ENCODE peak calls at places on chromosomes 16 and 17, in five cellular contexts. B, L, G, V and H are unnamed samples.

GRCh38 chr16:53414381-53414780 is 19.9 kb upstream of the RBL2 start:
- DNase-seq in B (no peak), L (no peak), G (no peak), V (no peak), H (no peak)

GRCh38 chr17:82930043-82930923 is 90.5 kb upstream of the ZNF750 start:
- DNase-seq in B (no peak), L (no peak), G (no peak), V (no peak), H (peak; percentile 22)

GRCh38 chr17:9676084-9676483 is 30.8 kb downstream of the USP43 start:
- DNase-seq in B (no peak), L (no peak), G (no peak), V (no peak), H (no peak)

GRCh38 chr17:6556121-6557039 is at the start of gene PITPNM3:
- DNase-seq in B (no peak), L (no peak), G (no peak), V (peak; percentile 39), H (no peak)

GRCh38 chr17:8438441-8438840 is 2.8 kb downstream of the NDEL1 start:
- DNase-seq in B (no peak), L (no peak), G (no peak), V (no peak), H (no peak)

GRCh38 chr16:23836078-23836403 is 258 bp downstream of the PRKCB start:
- DNase-seq in B (no peak), L (peak; percentile 33), G (no peak), V (no peak), H (no peak)

GRCh38 chr17:49260922-49261291 is 30.3 kb upstream of the PHOSPHO1 start:
- DNase-seq in B (peak; percentile 12), L (no peak), G (no peak), V (no peak), H (no peak)

GRCh38 chr17:36918260-36918691 is 19.0 kb upstream of the LHX1 start:
- DNase-seq in B (no peak), L (peak; percentile 67), G (no peak), V (no peak), H (no peak)

GRCh38 chr17:43356450-43356849 is 42.3 kb upstream of the ARL4D start:
- DNase-seq in B (no peak), L (no peak), G (no peak), V (no peak), H (no peak)

GRCh38 chr17:43350888-43351361 is 47.9 kb upstream of the ARL4D start:
- DNase-seq in B (no peak), L (no peak), G (no peak), V (no peak), H (no peak)

GRCh38 chr17:43351686-43352085 is 47.1 kb upstream of the ARL4D start:
- DNase-seq in B (no peak), L (no peak), G (no peak), V (no peak), H (no peak)

GRCh38 chr17:43352579-43352978 is 46.2 kb upstream of the ARL4D start:
- DNase-seq in B (no peak), L (no peak), G (no peak), V (no peak), H (no peak)

DNA sequence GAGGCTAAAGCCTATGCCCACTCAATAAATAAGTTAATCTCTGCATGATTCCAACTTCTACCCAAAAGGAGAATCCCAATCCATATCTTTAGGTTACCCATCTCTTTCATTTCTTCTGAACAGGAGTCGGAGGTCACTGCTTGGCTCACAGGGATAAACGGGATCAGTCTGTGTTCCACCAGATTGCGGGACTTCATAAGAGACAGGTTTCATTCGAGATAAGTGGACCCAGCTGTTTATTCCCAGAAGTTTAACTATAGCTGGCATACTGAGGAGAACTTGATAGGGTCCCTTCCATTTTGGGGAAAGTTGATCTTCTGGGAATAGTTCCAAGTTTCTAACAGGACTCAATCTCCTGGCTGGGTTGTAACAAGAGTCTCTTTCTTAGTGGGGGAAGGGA is 45.4 kb upstream of the ARL4D start:
- DNase-seq in B (no peak), L (no peak), G (no peak), V (no peak), H (no peak)
- H3K27ac ChIP-seq in B (no peak overlapping the region), L (no peak overlapping the region), G (no peak overlapping the region), V (no peak overlapping the region), H (no peak overlapping the region)

GRCh38 chr17:77490361-77491183 is 349.8 kb downstream of the SEC14L1 start:
- DNase-seq in B (no peak), L (no peak), G (no peak), V (no peak), H (no peak)

GRCh38 chr17:77493901-77494663 is 353.3 kb downstream of the SEC14L1 start:
- DNase-seq in B (no peak), L (no peak), G (no peak), V (no peak), H (no peak)

GRCh38 chr17:77493238-77493812 is 352.6 kb downstream of the SEC14L1 start:
- DNase-seq in B (no peak), L (no peak), G (no peak), V (no peak), H (peak; percentile 2)

GRCh38 chr17:77491921-77492445 is 351.2 kb downstream of the SEC14L1 start:
- DNase-seq in B (no peak), L (no peak), G (no peak), V (no peak), H (peak; percentile 21)

DNA sequence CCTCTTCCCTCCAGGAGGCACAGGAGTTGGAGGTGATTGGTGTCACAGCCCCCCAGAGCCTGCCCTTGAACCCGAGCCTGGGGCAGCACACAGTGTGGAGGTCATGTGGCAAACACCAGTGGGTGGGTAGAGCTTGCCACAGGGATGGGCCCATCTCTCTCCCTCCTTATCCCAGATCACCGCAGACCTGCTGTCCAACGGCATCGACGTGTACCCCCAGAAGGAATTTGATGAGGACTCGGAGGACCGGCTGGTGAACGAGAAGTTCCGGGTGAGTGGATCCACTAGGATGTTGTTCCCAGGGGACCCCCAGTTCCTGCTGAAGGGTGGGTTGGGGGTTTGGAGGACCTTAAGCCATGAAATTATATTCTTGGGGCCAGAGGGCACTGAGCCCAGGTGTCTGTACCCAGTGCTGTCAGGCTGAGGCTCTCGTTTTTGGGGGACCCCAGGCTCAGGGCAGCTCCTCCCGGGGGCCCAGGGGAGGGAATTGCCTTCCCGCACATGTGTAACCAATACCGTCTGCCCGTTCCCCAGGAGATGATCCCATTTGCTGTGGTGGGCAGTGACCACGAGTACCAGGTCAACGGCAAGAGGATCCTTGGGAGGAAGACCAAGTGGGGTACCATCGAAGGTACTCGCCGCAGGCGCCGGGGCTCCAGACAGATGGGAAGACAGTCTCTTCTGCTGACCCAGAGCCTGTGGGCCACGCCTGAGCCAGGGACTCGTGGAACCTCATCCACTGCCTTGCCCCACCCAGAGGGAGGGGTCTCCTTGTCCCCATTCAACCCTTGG is 351.9 kb downstream of the SEC14L1 start:
- DNase-seq in B (no peak), L (no peak), G (no peak), V (no peak), H (peak; percentile 36)
- H3K27ac ChIP-seq in B (no peak overlapping the region), L (no peak overlapping the region), G (no peak overlapping the region), V (no peak overlapping the region), H (no peak overlapping the region)

DNA sequence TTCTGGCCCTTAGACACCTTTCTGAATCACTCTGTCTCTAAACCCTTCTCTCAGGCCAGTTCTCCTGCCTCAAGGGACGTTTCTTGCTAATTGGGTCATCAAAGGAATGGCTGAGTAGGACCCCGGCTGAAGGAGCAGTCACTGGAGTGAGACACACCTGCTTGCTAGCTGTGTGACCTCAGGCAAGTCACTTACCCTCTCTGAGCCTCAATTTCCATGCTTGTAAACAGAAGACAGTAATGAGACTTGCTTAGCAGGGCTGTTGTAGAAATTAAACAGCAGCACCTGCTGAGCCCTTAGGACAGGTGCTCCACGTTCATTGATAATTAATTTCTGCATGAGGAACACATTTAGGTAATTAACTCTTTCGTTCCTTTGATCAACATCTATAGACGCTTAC is 6.8 kb downstream of the CIBAR2 start:
- DNase-seq in B (no peak), L (no peak), G (no peak), V (no peak), H (no peak)
- H3K27ac ChIP-seq in B (no peak overlapping the region), L (no peak overlapping the region), G (no peak overlapping the region), V (no peak overlapping the region), H (no peak overlapping the region)

GRCh38 chr16:84842516-84843148 is 22.8 kb downstream of the CRISPLD2 start:
- DNase-seq in B (peak; percentile 55), L (no peak), G (no peak), V (no peak), H (no peak)

GRCh38 chr16:84839956-84840355 is 20.2 kb downstream of the CRISPLD2 start:
- DNase-seq in B (no peak), L (no peak), G (no peak), V (peak; percentile 16), H (no peak)

GRCh38 chr16:84841787-84842300 is 22.1 kb downstream of the CRISPLD2 start:
- DNase-seq in B (no peak), L (peak; percentile 97), G (no peak), V (no peak), H (no peak)

GRCh38 chr16:84839054-84839453 is 19.3 kb downstream of the CRISPLD2 start:
- DNase-seq in B (no peak), L (no peak), G (no peak), V (no peak), H (no peak)

DNA sequence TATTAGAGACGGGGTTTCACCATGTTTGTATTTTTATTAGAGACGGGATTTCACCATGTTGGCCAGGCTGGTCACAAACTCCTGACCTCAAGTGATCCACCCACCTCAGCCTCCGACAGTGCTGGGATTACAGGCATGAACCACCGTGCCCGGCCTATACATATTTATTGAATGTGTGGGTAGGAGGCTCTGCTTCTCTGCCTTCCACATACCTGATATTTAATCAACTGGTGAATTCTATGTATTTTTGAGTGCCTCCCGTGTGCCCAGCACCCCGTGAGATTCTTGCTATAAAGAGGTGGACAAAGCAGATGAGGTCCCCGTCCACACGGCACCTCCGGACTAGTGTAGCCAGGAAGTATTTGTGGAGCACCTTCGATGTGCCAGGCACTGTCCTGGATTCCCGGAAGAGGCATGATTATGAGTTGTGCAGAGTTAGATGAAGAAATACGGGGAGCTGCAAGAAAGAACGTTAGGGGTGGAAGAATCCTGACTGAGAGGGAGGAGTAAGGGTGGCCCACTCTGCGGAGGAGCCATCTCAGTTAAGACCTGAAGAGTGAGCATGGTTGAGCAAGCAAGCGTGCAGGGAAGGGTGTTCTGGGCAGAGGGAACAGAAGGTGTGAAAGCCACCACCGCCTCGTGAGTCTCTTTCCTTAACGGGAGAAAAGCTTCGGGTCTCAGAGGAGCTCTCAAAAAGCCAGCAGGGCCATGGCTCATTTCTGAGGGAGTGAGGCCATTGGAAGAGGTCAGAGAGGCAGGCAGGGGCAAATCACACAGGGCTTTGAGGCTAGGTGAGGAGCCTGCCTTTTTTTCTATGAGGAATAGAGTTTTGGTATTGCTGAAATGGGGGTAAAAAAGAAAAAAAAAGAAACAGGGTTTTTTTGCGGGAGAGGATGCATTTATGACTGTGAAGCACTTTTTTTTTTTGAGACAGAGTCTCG is 21.2 kb downstream of the CRISPLD2 start:
- DNase-seq in B (no peak), L (no peak), G (no peak), V (no peak), H (no peak)
- H3K27ac ChIP-seq in B (peak overlapping the region; percentile 62), L (no peak overlapping the region), G (peak overlapping the region; percentile 29), V (no peak overlapping the region), H (no peak overlapping the region)

GRCh38 chr17:42989726-42990652 is 8.2 kb upstream of the RPL27 start:
- DNase-seq in B (no peak), L (no peak), G (no peak), V (no peak), H (no peak)
- H3K27ac ChIP-seq in B (no peak overlapping the region), L (no peak overlapping the region), G (no peak overlapping the region), V (no peak overlapping the region), H (peak overlapping the region; percentile 55)